ENCODE peak calls at places on chromosomes 12 and 14, in six cellular contexts. Q is T-helper 9 cell; B is HEK293T; K is naive thymus-derived CD4-positive, alpha-beta T cell; Y is cardiac fibroblast; E is non-pigmented ciliary epithelial cell. Z is an unnamed sample.

GRCh38 chr12:55700255-55701018 is 7.3 kb downstream of the ITGA7 start:
- DNase-seq in K (no peak), E (no peak), B (no peak), Q (no peak), Y (no peak), Z (no peak)

GRCh38 chr12:15603461-15604085 is 185.6 kb downstream of the EPS8 start:
- DNase-seq in E (no peak), Q (no peak), K (no peak), B (no peak), Y (peak; percentile 40), Z (no peak)

GRCh38 chr14:56474419-56475022 is 105.1 kb upstream of the TMEM260 start:
- DNase-seq in E (no peak), B (peak; percentile 53), K (peak; percentile 44), Y (peak; percentile 58), Q (no peak), Z (peak; percentile 4)

GRCh38 chr14:105163040-105163742 is 5.4 kb downstream of the JAG2 start:
- DNase-seq in K (no peak), Q (no peak), B (peak; percentile 31), Y (no peak), E (no peak), Z (no peak)

GRCh38 chr12:68236421-68237059 is 10.9 kb upstream of the IL26 start:
- DNase-seq in B (no peak), Y (no peak), K (peak; percentile 73), Q (no peak), E (no peak), Z (no peak)

GRCh38 chr14:95067526-95067925 is 89.8 kb downstream of the DICER1 start:
- DNase-seq in B (no peak), Y (no peak), Q (no peak), K (no peak), E (no peak), Z (no peak)

GRCh38 chr14:99996951-99997571 is 68.2 kb upstream of the EVL start:
- DNase-seq in B (no peak), Y (no peak), K (no peak), Q (no peak), E (no peak), Z (no peak)

GRCh38 chr12:12072064-12072760 is 1.5 kb downstream of the BCL2L14 start:
- DNase-seq in E (no peak), K (peak; percentile 11), Y (no peak), B (no peak), Q (peak; percentile 22), Z (no peak)

GRCh38 chr14:32572867-32573149 is 243.7 kb downstream of the AKAP6 start:
- DNase-seq in K (no peak), Q (no peak), B (no peak), E (no peak), Y (no peak), Z (no peak)

GRCh38 chr14:77189479-77189878 is 7.9 kb downstream of the TMEM63C start:
- DNase-seq in Q (no peak), B (no peak), K (no peak), E (no peak), Y (no peak), Z (no peak)

GRCh38 chr14:105582639-105583038 is 56.3 kb downstream of the TMEM121 start:
- DNase-seq in Q (no peak), Y (peak; percentile 1), E (no peak), B (no peak), K (no peak), Z (no peak)

GRCh38 chr12:90628213-90628612 is 326.8 kb downstream of the CCER1 start:
- DNase-seq in B (no peak), Q (no peak), E (no peak), Y (no peak), K (no peak), Z (no peak)

GRCh38 chr12:101941306-101942000 is 64.1 kb downstream of the DRAM1 start:
- DNase-seq in E (no peak), Q (no peak), B (no peak), Y (no peak), K (no peak), Z (no peak)

GRCh38 chr12:29510591-29511174 is 13.2 kb upstream of the OVCH1 start:
- DNase-seq in B (no peak), E (no peak), Q (no peak), K (no peak), Y (no peak), Z (no peak)

GRCh38 chr14:94458558-94459200 is 6.1 kb upstream of the SERPINA11 start:
- DNase-seq in Y (peak; percentile 49), E (no peak), Q (no peak), B (no peak), K (no peak), Z (no peak)

GRCh38 chr14:101128478-101129450 is 225.2 kb upstream of the RTL1 start:
- DNase-seq in K (no peak), Q (no peak), Y (no peak), E (no peak), B (no peak), Z (no peak)

GRCh38 chr12:131910302-131911110 is 16.1 kb downstream of the ULK1 start:
- DNase-seq in K (no peak), Q (no peak), Y (no peak), E (no peak), B (no peak), Z (no peak)

GRCh38 chr14:50018236-50019210 is 97.8 kb downstream of the VCPKMT start:
- DNase-seq in Q (no peak), K (no peak), E (no peak), Y (no peak), B (no peak), Z (no peak)

GRCh38 chr12:115871714-115872113 is 405.8 kb downstream of the MED13L start:
- DNase-seq in Y (peak; percentile 33), Q (no peak), B (peak; percentile 67), E (no peak), K (no peak), Z (peak; percentile 3)

GRCh38 chr12:11460343-11461023 is 65.1 kb upstream of the PRB2 start:
- DNase-seq in E (no peak), B (no peak), Q (no peak), K (no peak), Y (no peak), Z (no peak)

GRCh38 chr14:50745401-50746058 is 77.4 kb upstream of the SAV1 start:
- DNase-seq in K (no peak), Y (no peak), B (no peak), Q (no peak), E (no peak), Z (no peak)

GRCh38 chr14:102770147-102770909 is 6.9 kb upstream of the TRAF3 start:
- DNase-seq in B (no peak), Y (no peak), K (no peak), Q (no peak), E (no peak), Z (no peak)

Z was measured in AG09319.